ENCODE peak calls at places on chromosome 9, in seven cellular contexts. R is SK-N-SH; E is CD4-positive, alpha-beta T cell; D is stimulated activated CD4-positive, alpha-beta T cell treated with anti-CD3 and anti-CD28 coated beads, Interleukin-2, amount 100 ng/mL, for 48 hours; C is activated T-cell treated with anti-CD3 and anti-CD28 coated beads for 48 hours; O is stimulated activated naive CD8-positive, alpha-beta T cell treated with anti-CD3 and anti-CD28 coated beads, Interleukin-15, amount 100 ng/mL, for 72 hours; T is NCI-H2081. L is an unnamed sample.
A peak's percentile ranks its signal among the peaks of the same experiment; 100 is the strongest.

GRCh38 chr9:130410443-130410842 is 34.3 kb upstream of the ASS1 start:
- DNase-seq in R (no peak), E (no peak), D (no peak), C (no peak), O (no peak), T (no peak), L (no peak)

GRCh38 chr9:130262061-130262745 is 3.4 kb upstream of the HMCN2 start:
- DNase-seq in R (no peak), E (no peak), D (no peak), C (no peak), O (no peak), T (no peak), L (no peak)

GRCh38 chr9:129069128-129069824 is 11.6 kb upstream of the DOLPP1 start:
- DNase-seq in R (peak; percentile 72), E (peak; percentile 45), D (peak; percentile 40), C (peak; percentile 54), O (peak; percentile 63), T (no peak), L (no peak)

GRCh38 chr9:136204838-136205706 is at the start of gene LHX3:
- DNase-seq in R (no peak), E (peak; percentile 10), D (no peak), C (no peak), O (no peak), T (no peak), L (peak; percentile 99)

GRCh38 chr9:1939926-1940368 is 75.2 kb upstream of the SMARCA2 start:
- DNase-seq in R (peak; percentile 54), E (no peak), D (peak; percentile 26), C (peak; percentile 14), O (peak; percentile 35), T (peak; percentile 41), L (peak; percentile 53)

GRCh38 chr9:95242613-95243012 is 74.9 kb downstream of the FANCC start:
- DNase-seq in R (peak; percentile 24), E (no peak), D (no peak), C (no peak), O (no peak), T (no peak), L (peak; percentile 33)

GRCh38 chr9:114427644-114428043 is 39.9 kb upstream of the AKNA start:
- DNase-seq in R (no peak), E (no peak), D (no peak), C (no peak), O (no peak), T (no peak), L (peak; percentile 14)

GRCh38 chr9:32589083-32589713 is 16.2 kb upstream of the NDUFB6 start:
- DNase-seq in R (peak; percentile 58), E (no peak), D (no peak), C (no peak), O (no peak), T (peak; percentile 46), L (peak; percentile 48)

GRCh38 chr9:20022410-20022809 is 233.6 kb upstream of the SLC24A2 start:
- DNase-seq in R (no peak), E (no peak), D (no peak), C (no peak), O (no peak), T (no peak), L (no peak)

GRCh38 chr9:136122425-136123383 is 4.0 kb upstream of the TMEM250 start:
- DNase-seq in R (peak; percentile 93), E (peak; percentile 70), D (peak; percentile 81), C (peak; percentile 71), O (peak; percentile 75), T (peak; percentile 52), L (peak; percentile 95)

GRCh38 chr9:21970001-21970799 is 24.0 kb downstream of the CDKN2A start:
- DNase-seq in R (no peak), E (no peak), D (no peak), C (no peak), O (no peak), T (no peak), L (no peak)

GRCh38 chr9:137232101-137232500 is 1.4 kb downstream of the SLC34A3 start:
- DNase-seq in R (no peak), E (no peak), D (no peak), C (no peak), O (no peak), T (no peak), L (no peak)

GRCh38 chr9:109474170-109474569 is 23.9 kb downstream of the PTPN3 start:
- DNase-seq in R (no peak), E (no peak), D (no peak), C (no peak), O (no peak), T (no peak), L (no peak)

GRCh38 chr9:134981001-134981400 is 63.3 kb upstream of the FCN1 start:
- DNase-seq in R (no peak), E (no peak), D (no peak), C (no peak), O (no peak), T (no peak), L (no peak)

GRCh38 chr9:94892675-94893074 is 166.2 kb downstream of the AOPEP start:
- DNase-seq in R (no peak), E (no peak), D (no peak), C (no peak), O (no peak), T (no peak), L (no peak)

GRCh38 chr9:34511160-34511513 is 11.7 kb downstream of the ENHO start:
- DNase-seq in R (no peak), E (no peak), D (no peak), C (no peak), O (no peak), T (no peak), L (no peak)

GRCh38 chr9:32526042-32526706 is at the start of gene RIGI:
- DNase-seq in R (peak; percentile 64), E (peak; percentile 64), D (peak; percentile 55), C (peak; percentile 56), O (peak; percentile 60), T (peak; percentile 89), L (peak; percentile 65)

GRCh38 chr9:12350775-12351174 is 342.4 kb upstream of the TYRP1 start:
- DNase-seq in R (no peak), E (no peak), D (no peak), C (no peak), O (no peak), T (no peak), L (no peak)

GRCh38 chr9:137083418-137084004 is 3.3 kb upstream of the MAN1B1 start:
- DNase-seq in R (no peak), E (no peak), D (no peak), C (no peak), O (no peak), T (no peak), L (no peak)

GRCh38 chr9:136852664-136853595 is 784 bp downstream of the MAMDC4 start:
- DNase-seq in R (no peak), E (no peak), D (no peak), C (no peak), O (no peak), T (no peak), L (no peak)

GRCh38 chr9:104092192-104092591 is 1.9 kb upstream of the SMC2 start:
- DNase-seq in R (no peak), E (no peak), D (no peak), C (no peak), O (no peak), T (no peak), L (no peak)

GRCh38 chr9:80775515-80775914 is 913.8 kb downstream of the TLE1 start:
- DNase-seq in R (no peak), E (no peak), D (no peak), C (no peak), O (no peak), T (no peak), L (no peak)

GRCh38 chr9:129868571-129869486 is 33.6 kb downstream of the USP20 start:
- DNase-seq in R (no peak), E (peak; percentile 90), D (peak; percentile 73), C (peak; percentile 75), O (peak; percentile 80), T (no peak), L (no peak)

L was measured in H7.